ENCODE peak calls at places on chromosomes 3 and 15, in nine cellular contexts. P, Q, G, C, W, D, J, N and X are unnamed samples. For H3K27me3, the result is how much of the 10 kb centered on the place peaks cover.

GRCh38 chr3:111667621-111668239 is 72.6 kb upstream of the ZBED2 start:
- DNase-seq in P (no peak), Q (no peak), G (peak), C (peak), W (no peak), D (no peak), J (no peak), N (no peak), X (peak)

GRCh38 chr3:72413228-72413627 is 435.0 kb downstream of the SHQ1 start:
- DNase-seq in P (no peak), Q (no peak), G (no peak), C (no peak), W (no peak), D (no peak), J (no peak), N (no peak), X (peak)

GRCh38 chr15:80785335-80785734 is 6.2 kb downstream of the CEMIP start:
- DNase-seq in P (no peak), Q (no peak), G (no peak), C (no peak), W (no peak), D (no peak), J (no peak), N (no peak), X (peak)

GRCh38 chr3:67000006-67000405 is 1.9 kb downstream of the KBTBD8 start:
- DNase-seq in P (no peak), Q (no peak), G (no peak), C (no peak), W (no peak), D (no peak), J (no peak), N (no peak), X (peak)

GRCh38 chr3:184455991-184456390 is 76.1 kb downstream of the CHRD start:
- DNase-seq in P (no peak), Q (no peak), G (no peak), C (no peak), W (no peak), D (no peak), J (no peak), N (no peak), X (no peak)

GRCh38 chr15:59333401-59334062 is 39.1 kb downstream of the MYO1E start:
- DNase-seq in P (no peak), Q (no peak), G (no peak), C (no peak), W (no peak), D (no peak), J (no peak), N (no peak), X (no peak)

GRCh38 chr3:38376098-38376816 is 29.7 kb downstream of the XYLB start:
- DNase-seq in P (no peak), Q (no peak), G (no peak), C (no peak), W (no peak), D (no peak), J (no peak), N (no peak), X (no peak)

GRCh38 chr3:12590096-12590495 is 33.2 kb downstream of the MKRN2 start:
- DNase-seq in P (no peak), Q (no peak), G (no peak), C (no peak), W (no peak), D (no peak), J (no peak), N (no peak), X (no peak)

GRCh38 chr3:42007785-42008184 is 45.9 kb upstream of the ULK4 start:
- DNase-seq in P (no peak), Q (no peak), G (no peak), C (no peak), W (no peak), D (no peak), J (no peak), N (no peak), X (no peak)

GRCh38 chr3:47384425-47384824 is 3.6 kb downstream of the PTPN23 start:
- DNase-seq in P (no peak), Q (no peak), G (no peak), C (no peak), W (no peak), D (no peak), J (no peak), N (no peak), X (no peak)

GRCh38 chr15:85333132-85333831 is 47.1 kb upstream of the AKAP13 start:
- DNase-seq in P (no peak), Q (no peak), G (no peak), C (no peak), W (no peak), D (no peak), J (no peak), N (no peak), X (peak)

GRCh38 chr3:111895079-111895478 is 36.0 kb downstream of the PHLDB2 start:
- DNase-seq in P (no peak), Q (no peak), G (no peak), C (no peak), W (no peak), D (peak), J (peak), N (no peak), X (peak)

GRCh38 chr3:149085828-149086231 is 503 bp downstream of the HLTF start:
- DNase-seq in P (no peak), Q (no peak), G (peak), C (no peak), W (no peak), D (peak), J (peak), N (no peak), X (peak)

GRCh38 chr15:67101981-67102929 is 36.9 kb downstream of the SMAD3 start:
- DNase-seq in P (no peak), Q (no peak), G (peak), C (no peak), W (no peak), D (no peak), J (no peak), N (no peak), X (peak)

GRCh38 chr3:14600856-14601610 is 50.5 kb upstream of the CCDC174 start:
- DNase-seq in P (no peak), Q (no peak), G (no peak), C (peak), W (no peak), D (no peak), J (no peak), N (no peak), X (no peak)
- H3K27me3 ChIP-seq in P (half or more), Q (under half), G (under half), C (half or more), W (under half), D (under half), J (under half), N (under half), X (under half)

DNA sequence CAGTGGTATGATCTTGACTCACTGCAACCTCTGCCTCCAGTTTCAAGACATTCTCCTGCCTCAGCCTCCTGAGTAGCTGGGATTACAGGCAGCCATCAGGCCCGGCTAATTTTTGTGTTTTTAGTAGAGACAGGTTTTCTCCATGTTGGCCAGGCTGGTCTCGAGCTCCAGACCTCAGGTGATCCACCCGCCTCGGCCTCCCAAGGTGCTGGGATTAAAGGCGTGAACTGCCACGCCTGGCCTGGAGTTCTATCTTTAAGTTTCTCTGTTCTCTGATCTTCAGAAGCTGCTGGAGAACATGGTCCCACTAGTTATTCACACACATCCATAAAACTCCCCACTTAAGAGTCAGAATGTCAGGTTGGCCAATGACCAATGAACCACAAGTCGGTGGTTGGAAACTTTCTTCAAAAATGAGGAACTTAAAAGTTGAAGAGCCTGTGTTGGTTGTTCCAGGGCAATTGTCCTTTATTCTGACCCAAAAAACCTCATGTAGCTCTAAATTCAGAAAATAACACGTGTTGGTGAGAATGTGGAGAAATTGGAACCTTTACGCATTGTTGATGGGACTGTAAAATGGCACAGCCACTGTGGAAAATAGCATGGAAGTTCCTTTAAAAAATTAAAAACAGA is 55.9 kb upstream of the PIK3CB start:
- DNase-seq in P (no peak), Q (no peak), G (no peak), C (no peak), W (no peak), D (no peak), J (no peak), N (no peak), X (no peak)
- H3K27ac ChIP-seq in P (no peak), Q (no peak), G (no peak), C (no peak), W (no peak), D (no peak), J (no peak), N (no peak), X (no peak)

GRCh38 chr3:98556164-98557130 is 24.7 kb downstream of the GPR15 start:
- DNase-seq in P (no peak), Q (no peak), G (peak), C (no peak), W (no peak), D (no peak), J (no peak), N (no peak), X (peak)
- H3K27me3 ChIP-seq in P (under half), Q (under half), G (under half), C (under half), W (under half), D (under half), J (under half), N (under half), X (under half)

GRCh38 chr3:113783980-113784379 is 37.1 kb downstream of the ATP6V1A start:
- DNase-seq in P (no peak), Q (no peak), G (no peak), C (no peak), W (no peak), D (peak), J (no peak), N (no peak), X (no peak)

GRCh38 chr3:113783463-113783862 is 36.6 kb downstream of the ATP6V1A start:
- DNase-seq in P (no peak), Q (no peak), G (no peak), C (no peak), W (no peak), D (peak), J (no peak), N (no peak), X (peak)
- H3K27ac ChIP-seq in P (peak), Q (peak), G (no peak), C (peak), W (no peak), D (no peak), J (no peak), N (no peak), X (peak)

DNA sequence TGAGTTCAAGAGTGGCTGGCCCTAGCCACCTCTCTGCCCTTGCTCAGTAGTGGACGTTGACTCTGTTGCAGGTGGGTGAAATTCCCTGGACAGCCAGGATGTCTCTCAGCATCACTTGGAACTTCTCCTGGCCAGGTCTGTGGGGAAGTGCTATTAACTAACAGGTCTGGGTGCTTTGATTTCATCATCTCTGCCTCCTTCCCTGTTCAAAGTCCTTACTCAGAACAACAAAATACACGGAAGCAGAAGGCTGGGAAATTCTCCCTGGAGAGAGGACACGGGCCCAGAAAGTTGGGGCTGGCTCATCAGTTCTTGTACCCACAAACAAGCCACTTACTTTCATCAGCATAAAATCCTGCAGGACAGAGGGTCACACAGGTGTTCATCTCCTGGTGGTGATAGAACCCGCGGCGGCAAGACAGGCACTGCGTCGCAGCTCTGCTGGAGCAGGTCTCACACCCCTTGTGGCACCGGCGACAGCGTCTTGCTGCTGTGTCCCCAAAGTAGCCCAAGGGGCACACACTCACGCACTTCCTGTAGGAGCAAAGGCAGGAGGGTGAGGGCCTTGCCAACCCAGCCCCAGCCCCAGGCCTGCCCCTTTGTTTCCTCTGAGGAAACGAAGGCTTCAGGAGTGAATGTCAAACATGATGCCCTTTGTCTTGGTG is 29.6 kb upstream of the SNRPA1 start:
- DNase-seq in P (no peak), Q (no peak), G (no peak), C (peak), W (no peak), D (no peak), J (no peak), N (no peak), X (no peak)
- H3K27me3 ChIP-seq in P (under half), Q (under half), G (under half), C (under half), W (under half), D (under half), J (under half), N (under half), X (under half)

GRCh38 chr15:74506515-74506840 is 34.5 kb upstream of the ARID3B start:
- DNase-seq in P (no peak), Q (no peak), G (no peak), C (peak), W (no peak), D (no peak), J (no peak), N (no peak), X (no peak)
- H3K27ac ChIP-seq in P (no peak), Q (no peak), G (no peak), C (no peak), W (no peak), D (no peak), J (no peak), N (no peak), X (no peak)

GRCh38 chr3:137771401-137772230 is 7.5 kb downstream of the SOX14 start:
- DNase-seq in P (no peak), Q (no peak), G (no peak), C (no peak), W (no peak), D (peak), J (no peak), N (peak), X (no peak)
- H3K27me3 ChIP-seq in P (half or more), Q (under half), G (under half), C (half or more), W (under half), D (half or more), J (half or more), N (half or more), X (half or more)

DNA sequence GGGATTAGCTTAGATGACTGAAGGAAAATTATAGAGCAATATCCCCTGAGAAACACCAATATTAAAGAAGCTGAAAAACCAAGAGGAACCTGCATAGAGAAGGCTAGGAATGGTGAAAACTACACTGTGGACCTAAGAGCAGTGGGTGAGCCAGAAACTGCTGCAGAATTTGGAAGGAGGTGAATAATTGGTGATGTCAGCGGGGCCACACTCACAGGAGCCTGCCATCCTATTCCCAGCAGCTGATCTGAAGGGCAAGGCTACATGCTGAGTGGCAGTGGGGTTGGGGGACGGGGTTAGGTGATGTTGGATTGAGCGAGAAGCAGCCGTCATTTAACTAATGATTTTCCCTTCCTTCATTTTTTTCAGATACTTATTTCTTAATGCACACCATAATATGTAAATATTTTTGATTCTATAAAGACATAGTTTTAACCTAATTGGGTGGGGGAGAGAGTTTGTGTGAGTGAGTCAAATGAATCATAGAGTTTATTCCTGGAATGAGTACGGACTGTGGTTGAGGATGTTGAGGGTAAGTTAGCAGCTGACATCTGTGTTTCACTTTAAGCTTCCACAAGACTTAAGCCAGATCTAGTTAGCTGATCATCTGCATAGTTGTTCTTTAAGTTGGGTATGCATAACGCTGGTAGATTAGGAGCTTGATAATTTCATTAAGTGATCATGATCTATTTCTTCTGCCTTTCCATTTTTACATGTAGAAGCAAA is 222.8 kb downstream of the PTPRG start:
- DNase-seq in P (no peak), Q (no peak), G (no peak), C (no peak), W (no peak), D (no peak), J (no peak), N (no peak), X (peak)
- H3K27ac ChIP-seq in P (no peak), Q (no peak), G (no peak), C (no peak), W (no peak), D (no peak), J (no peak), N (no peak), X (no peak)